ENCODE peak calls at places on chromosomes 11 and 22, in five cellular contexts. One of them, this sample, is unnamed.
A peak's percentile ranks its signal among the peaks of the same experiment; 100 is the strongest.

GRCh38 chr11:134725939-134726639 is 314.0 kb upstream of the B3GAT1 start:
- DNase-seq in body of pancreas: peak; percentile 59
- DNase-seq in lung: no peak
- DNase-seq in WERI-Rb-1: peak; percentile 75
- DNase-seq in mucosa of descending colon: peak; percentile 60
- DNase-seq in this sample: no peak

GRCh38 chr11:113332638-113333329 is 18.4 kb downstream of the TTC12 start:
- DNase-seq in lung: no peak
- DNase-seq in mucosa of descending colon: no peak
- DNase-seq in WERI-Rb-1: no peak
- DNase-seq in body of pancreas: no peak
- DNase-seq in this sample: no peak

GRCh38 chr11:128897841-128898240 is 6.7 kb downstream of the KCNJ5 start:
- DNase-seq in body of pancreas: no peak
- DNase-seq in lung: no peak
- DNase-seq in mucosa of descending colon: no peak
- DNase-seq in WERI-Rb-1: no peak
- DNase-seq in this sample: no peak

GRCh38 chr11:118884613-118885274 is 1.1 kb downstream of the CXCR5 start:
- DNase-seq in body of pancreas: no peak
- DNase-seq in WERI-Rb-1: no peak
- DNase-seq in lung: no peak
- DNase-seq in mucosa of descending colon: no peak
- DNase-seq in this sample: no peak

GRCh38 chr11:84795698-84796097 is 831.4 kb downstream of the DLG2 start:
- DNase-seq in lung: no peak
- DNase-seq in mucosa of descending colon: no peak
- DNase-seq in WERI-Rb-1: no peak
- DNase-seq in body of pancreas: no peak
- DNase-seq in this sample: no peak

GRCh38 chr22:27761652-27762051 is 39.9 kb downstream of the MN1 start:
- DNase-seq in WERI-Rb-1: no peak
- DNase-seq in body of pancreas: no peak
- DNase-seq in lung: no peak
- DNase-seq in mucosa of descending colon: no peak
- DNase-seq in this sample: no peak

GRCh38 chr22:20268350-20269012 is 363 bp upstream of the RTN4R start:
- DNase-seq in WERI-Rb-1: peak; percentile 65
- DNase-seq in mucosa of descending colon: peak; percentile 82
- DNase-seq in lung: peak; percentile 55
- DNase-seq in body of pancreas: peak; percentile 65
- DNase-seq in this sample: peak; percentile 56

GRCh38 chr22:23074451-23074850 is 4.1 kb downstream of the GNAZ start:
- DNase-seq in mucosa of descending colon: peak; percentile 6
- DNase-seq in lung: no peak
- DNase-seq in WERI-Rb-1: no peak
- DNase-seq in body of pancreas: no peak
- DNase-seq in this sample: peak; percentile 7

GRCh38 chr11:126352934-126353801 is 2.3 kb upstream of the ST3GAL4 start:
- DNase-seq in body of pancreas: no peak
- DNase-seq in WERI-Rb-1: peak; percentile 65
- DNase-seq in mucosa of descending colon: no peak
- DNase-seq in lung: no peak
- DNase-seq in this sample: no peak

GRCh38 chr11:64833509-64833908 is 10.9 kb downstream of the CDC42BPG start:
- DNase-seq in body of pancreas: no peak
- DNase-seq in mucosa of descending colon: no peak
- DNase-seq in lung: no peak
- DNase-seq in WERI-Rb-1: no peak
- DNase-seq in this sample: no peak

GRCh38 chr22:24096401-24097115 is 84.7 kb upstream of the SUSD2 start:
- DNase-seq in WERI-Rb-1: no peak
- DNase-seq in lung: no peak
- DNase-seq in body of pancreas: no peak
- DNase-seq in mucosa of descending colon: no peak
- DNase-seq in this sample: no peak

GRCh38 chr11:47566166-47566546 is 757 bp downstream of the PTPMT1 start:
- DNase-seq in mucosa of descending colon: peak; percentile 46
- DNase-seq in lung: no peak
- DNase-seq in body of pancreas: no peak
- DNase-seq in WERI-Rb-1: peak; percentile 39
- DNase-seq in this sample: no peak

GRCh38 chr11:76334826-76335389 is 46.0 kb downstream of the THAP12 start:
- DNase-seq in lung: no peak
- DNase-seq in body of pancreas: no peak
- DNase-seq in mucosa of descending colon: no peak
- DNase-seq in WERI-Rb-1: no peak
- DNase-seq in this sample: no peak

GRCh38 chr11:97502201-97502600 is 1112.4 kb downstream of the JRKL start:
- DNase-seq in body of pancreas: no peak
- DNase-seq in lung: no peak
- DNase-seq in mucosa of descending colon: no peak
- DNase-seq in WERI-Rb-1: no peak
- DNase-seq in this sample: no peak

GRCh38 chr11:23554002-23554401 is 693.7 kb upstream of the CCDC179 start:
- DNase-seq in lung: no peak
- DNase-seq in WERI-Rb-1: no peak
- DNase-seq in mucosa of descending colon: no peak
- DNase-seq in body of pancreas: no peak
- DNase-seq in this sample: no peak

GRCh38 chr22:22216450-22216959 is 28.1 kb upstream of the VPREB1 start:
- DNase-seq in lung: no peak
- DNase-seq in body of pancreas: no peak
- DNase-seq in WERI-Rb-1: no peak
- DNase-seq in mucosa of descending colon: no peak
- DNase-seq in this sample: no peak

GRCh38 chr11:26960265-26960664 is 33.6 kb upstream of the FIBIN start:
- DNase-seq in mucosa of descending colon: no peak
- DNase-seq in body of pancreas: no peak
- DNase-seq in WERI-Rb-1: no peak
- DNase-seq in lung: no peak
- DNase-seq in this sample: no peak

GRCh38 chr11:50075856-50076255 is 43.2 kb downstream of the OR4C45 start:
- DNase-seq in body of pancreas: no peak
- DNase-seq in lung: no peak
- DNase-seq in WERI-Rb-1: no peak
- DNase-seq in mucosa of descending colon: no peak
- DNase-seq in this sample: no peak

GRCh38 chr11:50073113-50074105 is 40.7 kb downstream of the OR4C45 start:
- DNase-seq in lung: no peak
- DNase-seq in WERI-Rb-1: no peak
- DNase-seq in body of pancreas: no peak
- DNase-seq in mucosa of descending colon: no peak
- DNase-seq in this sample: no peak

GRCh38 chr11:50071584-50072225 is 39.0 kb downstream of the OR4C45 start:
- DNase-seq in mucosa of descending colon: no peak
- DNase-seq in body of pancreas: no peak
- DNase-seq in lung: no peak
- DNase-seq in WERI-Rb-1: no peak
- DNase-seq in this sample: no peak

GRCh38 chr11:50072226-50073112 is 39.8 kb downstream of the OR4C45 start:
- DNase-seq in WERI-Rb-1: peak; percentile 40
- DNase-seq in lung: no peak
- DNase-seq in body of pancreas: no peak
- DNase-seq in mucosa of descending colon: no peak
- DNase-seq in this sample: no peak

DNA sequence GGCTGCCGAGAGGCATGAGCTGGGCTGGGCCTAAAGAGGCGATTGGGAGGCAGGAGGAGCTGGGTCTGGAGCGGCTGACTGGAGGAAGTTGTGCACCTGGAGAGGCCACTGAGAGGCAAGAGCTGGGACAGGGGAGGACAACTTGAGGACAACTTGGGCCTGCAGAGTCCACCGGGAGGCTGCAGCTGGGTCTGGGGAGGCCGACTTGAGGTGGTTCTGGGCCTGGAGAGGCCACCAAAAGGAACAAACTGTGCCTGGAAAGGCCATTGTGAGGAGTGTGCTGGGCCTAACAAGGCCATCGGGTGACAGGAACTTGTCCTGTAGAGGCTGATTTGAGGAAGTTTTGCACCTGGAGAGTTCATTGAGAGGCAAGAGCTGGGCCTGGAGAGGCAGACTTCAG is 41.5 kb downstream of the OR4C45 start:
- DNase-seq in lung: no peak
- DNase-seq in mucosa of descending colon: no peak
- DNase-seq in body of pancreas: no peak
- DNase-seq in WERI-Rb-1: no peak
- DNase-seq in this sample: no peak
- H3K9me3 ChIP-seq in lung: peaks cover 50% of the 10 kb centered on the region
- H3K9me3 ChIP-seq in mucosa of descending colon: peaks cover 72% of the 10 kb centered on the region
- H3K9me3 ChIP-seq in body of pancreas: no peaks in the 10 kb centered on the region
- H3K9me3 ChIP-seq in WERI-Rb-1: no peaks in the 10 kb centered on the region
- H3K9me3 ChIP-seq in this sample: peaks cover 24% of the 10 kb centered on the region

GRCh38 chr11:68893282-68893681 is 10.3 kb downstream of the MRPL21 start:
- DNase-seq in body of pancreas: no peak
- DNase-seq in WERI-Rb-1: no peak
- DNase-seq in mucosa of descending colon: no peak
- DNase-seq in lung: no peak
- DNase-seq in this sample: no peak

GRCh38 chr11:68892576-68892975 is 11.1 kb downstream of the MRPL21 start:
- DNase-seq in mucosa of descending colon: no peak
- DNase-seq in lung: no peak
- DNase-seq in body of pancreas: no peak
- DNase-seq in WERI-Rb-1: no peak
- DNase-seq in this sample: no peak

GRCh38 chr11:68891356-68891948 is 12.2 kb downstream of the MRPL21 start:
- DNase-seq in WERI-Rb-1: no peak
- DNase-seq in mucosa of descending colon: peak; percentile 16
- DNase-seq in body of pancreas: no peak
- DNase-seq in lung: no peak
- DNase-seq in this sample: no peak

GRCh38 chr11:68890490-68891231 is 13.0 kb downstream of the MRPL21 start:
- DNase-seq in body of pancreas: peak; percentile 62
- DNase-seq in lung: peak; percentile 35
- DNase-seq in mucosa of descending colon: peak; percentile 14
- DNase-seq in WERI-Rb-1: no peak
- DNase-seq in this sample: peak; percentile 90

DNA sequence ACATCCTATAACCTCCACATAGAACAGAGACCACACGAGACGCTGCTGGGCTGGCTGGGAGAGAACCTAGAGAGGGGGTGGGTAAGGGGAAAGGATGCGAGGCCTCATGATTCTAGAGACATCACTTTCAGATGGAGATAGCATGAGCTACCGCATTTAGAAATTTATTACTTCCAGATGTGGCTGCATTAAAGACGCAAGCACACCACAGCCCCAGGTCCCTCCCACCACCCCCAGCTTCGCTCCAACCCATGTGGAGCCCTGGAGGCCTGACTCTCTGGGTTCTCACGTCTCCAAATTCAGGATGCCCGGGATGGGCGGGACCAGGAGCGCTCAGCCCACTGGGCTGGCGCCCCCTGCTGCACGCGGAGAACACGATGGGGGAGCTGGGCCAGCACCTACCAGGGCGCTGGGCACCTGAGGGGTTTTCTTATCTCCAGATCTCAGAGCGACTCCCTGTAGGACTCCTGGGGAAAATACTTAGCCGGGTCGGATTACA is 13.6 kb downstream of the MRPL21 start:
- DNase-seq in body of pancreas: no peak
- DNase-seq in WERI-Rb-1: peak; percentile 31
- DNase-seq in lung: no peak
- DNase-seq in mucosa of descending colon: peak; percentile 25
- DNase-seq in this sample: peak; percentile 78
- TF ChIP-seq CTCF in body of pancreas: peak; percentile 15
- TF ChIP-seq CTCF in WERI-Rb-1: peak; percentile 61
- TF ChIP-seq CTCF in lung: no peak
- TF ChIP-seq CTCF in mucosa of descending colon: no peak
- TF ChIP-seq CTCF in this sample: peak; percentile 57

DNA sequence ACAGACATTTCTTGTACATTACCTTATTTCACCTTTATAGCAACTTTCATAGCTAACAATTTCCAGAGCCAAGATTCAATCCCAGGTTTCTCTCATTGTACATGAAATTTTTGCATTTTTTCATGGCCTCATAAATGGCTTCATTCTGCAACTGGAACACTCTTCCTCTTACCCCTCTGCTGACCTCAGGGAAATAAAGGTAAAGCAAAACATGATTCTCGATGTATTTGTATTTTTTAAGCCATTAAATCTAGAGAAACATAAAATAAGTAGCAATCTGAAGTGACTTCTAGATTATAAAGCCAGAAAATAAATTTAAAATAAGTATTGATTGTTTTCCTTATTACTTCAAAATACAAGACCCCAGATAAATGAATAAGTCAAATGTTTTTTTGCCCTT is at the start of gene OR5T2:
- DNase-seq in WERI-Rb-1: no peak
- DNase-seq in lung: no peak
- DNase-seq in mucosa of descending colon: no peak
- DNase-seq in body of pancreas: no peak
- DNase-seq in this sample: no peak
- H3K9me3 ChIP-seq in WERI-Rb-1: no peaks in the 10 kb centered on the region
- H3K9me3 ChIP-seq in lung: no peaks in the 10 kb centered on the region
- H3K9me3 ChIP-seq in mucosa of descending colon: no peaks in the 10 kb centered on the region
- H3K9me3 ChIP-seq in body of pancreas: no peaks in the 10 kb centered on the region
- H3K9me3 ChIP-seq in this sample: peaks cover 18% of the 10 kb centered on the region

DNA sequence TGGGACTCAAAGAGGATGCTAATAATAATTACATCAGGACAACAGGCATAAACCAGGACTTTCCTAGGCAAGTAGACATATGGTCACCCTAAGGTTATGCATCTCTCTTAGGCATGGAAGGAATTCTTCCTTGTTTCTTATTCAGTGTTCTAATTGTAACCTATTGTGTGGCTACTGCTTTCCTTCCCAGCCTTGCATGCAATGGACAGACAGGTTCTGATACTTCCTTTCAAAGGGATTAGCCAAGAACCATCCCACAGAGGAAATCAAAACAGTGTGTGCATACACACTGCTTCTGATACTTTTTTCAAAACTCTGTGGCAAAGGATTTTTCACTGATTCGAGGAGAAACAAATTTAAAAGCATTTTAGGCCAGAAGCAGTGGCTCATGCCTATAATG is 48.3 kb downstream of the RRAS2 start:
- DNase-seq in body of pancreas: no peak
- DNase-seq in mucosa of descending colon: no peak
- DNase-seq in lung: no peak
- DNase-seq in WERI-Rb-1: no peak
- DNase-seq in this sample: no peak
- TF ChIP-seq CTCF in body of pancreas: no peak
- TF ChIP-seq CTCF in mucosa of descending colon: no peak
- TF ChIP-seq CTCF in lung: no peak
- TF ChIP-seq CTCF in WERI-Rb-1: no peak
- TF ChIP-seq CTCF in this sample: no peak

GRCh38 chr22:47565607-47566006 is 803.2 kb downstream of the TBC1D22A start:
- DNase-seq in lung: no peak
- DNase-seq in WERI-Rb-1: no peak
- DNase-seq in mucosa of descending colon: no peak
- DNase-seq in body of pancreas: no peak
- DNase-seq in this sample: no peak

GRCh38 chr22:47561766-47562165 is 799.3 kb downstream of the TBC1D22A start:
- DNase-seq in mucosa of descending colon: no peak
- DNase-seq in lung: no peak
- DNase-seq in body of pancreas: no peak
- DNase-seq in WERI-Rb-1: no peak
- DNase-seq in this sample: no peak

GRCh38 chr22:47564651-47565050 is 802.2 kb downstream of the TBC1D22A start:
- DNase-seq in mucosa of descending colon: no peak
- DNase-seq in body of pancreas: no peak
- DNase-seq in lung: no peak
- DNase-seq in WERI-Rb-1: no peak
- DNase-seq in this sample: no peak

GRCh38 chr22:47563406-47564157 is 801.1 kb downstream of the TBC1D22A start:
- DNase-seq in WERI-Rb-1: no peak
- DNase-seq in body of pancreas: no peak
- DNase-seq in lung: no peak
- DNase-seq in mucosa of descending colon: no peak
- DNase-seq in this sample: no peak

GRCh38 chr22:47564158-47564450 is 801.7 kb downstream of the TBC1D22A start:
- DNase-seq in lung: no peak
- DNase-seq in body of pancreas: no peak
- DNase-seq in mucosa of descending colon: no peak
- DNase-seq in WERI-Rb-1: no peak
- DNase-seq in this sample: no peak
- H3K9me3 ChIP-seq in lung: peaks cover 4% of the 10 kb centered on the region
- H3K9me3 ChIP-seq in body of pancreas: no peaks in the 10 kb centered on the region
- H3K9me3 ChIP-seq in mucosa of descending colon: no peaks in the 10 kb centered on the region
- H3K9me3 ChIP-seq in WERI-Rb-1: no peaks in the 10 kb centered on the region
- H3K9me3 ChIP-seq in this sample: no peaks in the 10 kb centered on the region

This sample was measured in left ventricle myocardium inferior.